ENCODE peak calls at places on chromosome 21, in four cellular contexts. One of them, this sample, is unnamed.

GRCh38 chr21:43917515-43918384 is 52.7 kb downstream of the AGPAT3 start:
- DNase-seq in LNCaP clone FGC: no peak
- DNase-seq in IMR-90: no peak
- DNase-seq in epithelial cell of proximal tubule: no peak
- DNase-seq in this sample: no peak

GRCh38 chr21:44405948-44406872 is 49.1 kb upstream of the LRRC3 start:
- DNase-seq in LNCaP clone FGC: no peak
- DNase-seq in IMR-90: no peak
- DNase-seq in epithelial cell of proximal tubule: peak; percentile 2
- DNase-seq in this sample: no peak

GRCh38 chr21:39715804-39716397 is 29.1 kb upstream of the IGSF5 start:
- DNase-seq in LNCaP clone FGC: peak; percentile 10
- DNase-seq in IMR-90: peak; percentile 32
- DNase-seq in epithelial cell of proximal tubule: no peak
- DNase-seq in this sample: peak; percentile 37

GRCh38 chr21:41630249-41630648 is 122.3 kb upstream of the TMPRSS2 start:
- DNase-seq in LNCaP clone FGC: no peak
- DNase-seq in IMR-90: peak; percentile 100
- DNase-seq in epithelial cell of proximal tubule: no peak
- DNase-seq in this sample: no peak

GRCh38 chr21:42474043-42474831 is 21.8 kb downstream of the RSPH1 start:
- DNase-seq in LNCaP clone FGC: peak; percentile 76
- DNase-seq in IMR-90: no peak
- DNase-seq in epithelial cell of proximal tubule: peak; percentile 76
- DNase-seq in this sample: peak; percentile 82

GRCh38 chr21:45416619-45417018 is 11.7 kb downstream of the COL18A1 start:
- DNase-seq in LNCaP clone FGC: no peak
- DNase-seq in IMR-90: no peak
- DNase-seq in epithelial cell of proximal tubule: no peak
- DNase-seq in this sample: no peak

GRCh38 chr21:31352841-31353240 is 8.8 kb upstream of the TIAM1 start:
- DNase-seq in LNCaP clone FGC: no peak
- DNase-seq in IMR-90: no peak
- DNase-seq in epithelial cell of proximal tubule: no peak
- DNase-seq in this sample: no peak

GRCh38 chr21:39094847-39095525 is 88.3 kb downstream of the PSMG1 start:
- DNase-seq in LNCaP clone FGC: peak; percentile 33
- DNase-seq in IMR-90: peak; percentile 93
- DNase-seq in epithelial cell of proximal tubule: no peak
- DNase-seq in this sample: no peak

GRCh38 chr21:26041441-26042180 is 129.0 kb downstream of the APP start:
- DNase-seq in LNCaP clone FGC: no peak
- DNase-seq in IMR-90: peak; percentile 63
- DNase-seq in epithelial cell of proximal tubule: no peak
- DNase-seq in this sample: no peak

GRCh38 chr21:31370893-31371652 is 27.0 kb upstream of the TIAM1 start:
- DNase-seq in LNCaP clone FGC: no peak
- DNase-seq in IMR-90: peak; percentile 53
- DNase-seq in epithelial cell of proximal tubule: no peak
- DNase-seq in this sample: no peak

GRCh38 chr21:39061766-39062165 is 121.5 kb downstream of the PSMG1 start:
- DNase-seq in LNCaP clone FGC: no peak
- DNase-seq in IMR-90: no peak
- DNase-seq in epithelial cell of proximal tubule: no peak
- DNase-seq in this sample: no peak

GRCh38 chr21:17925000-17925610 is 105.9 kb upstream of the C21orf91 start:
- DNase-seq in LNCaP clone FGC: no peak
- DNase-seq in IMR-90: peak; percentile 54
- DNase-seq in epithelial cell of proximal tubule: no peak
- DNase-seq in this sample: peak; percentile 85

GRCh38 chr21:42579456-42580075 is 65.9 kb downstream of the SLC37A1 start:
- DNase-seq in LNCaP clone FGC: no peak
- DNase-seq in IMR-90: no peak
- DNase-seq in epithelial cell of proximal tubule: no peak
- DNase-seq in this sample: peak; percentile 82

GRCh38 chr21:39373634-39374033 is 24.7 kb upstream of the HMGN1 start:
- DNase-seq in LNCaP clone FGC: no peak
- DNase-seq in IMR-90: peak; percentile 47
- DNase-seq in epithelial cell of proximal tubule: no peak
- DNase-seq in this sample: no peak

GRCh38 chr21:42537106-42537742 is 23.6 kb downstream of the SLC37A1 start:
- DNase-seq in LNCaP clone FGC: no peak
- DNase-seq in IMR-90: no peak
- DNase-seq in epithelial cell of proximal tubule: no peak
- DNase-seq in this sample: no peak

GRCh38 chr21:44304846-44305245 is 5.0 kb downstream of the PFKL start:
- DNase-seq in LNCaP clone FGC: no peak
- DNase-seq in IMR-90: peak; percentile 23
- DNase-seq in epithelial cell of proximal tubule: no peak
- DNase-seq in this sample: no peak

GRCh38 chr21:41378849-41379248 is 17.0 kb downstream of the MX2 start:
- DNase-seq in LNCaP clone FGC: no peak
- DNase-seq in IMR-90: no peak
- DNase-seq in epithelial cell of proximal tubule: no peak
- DNase-seq in this sample: no peak

GRCh38 chr21:42010507-42011493 is 640 bp upstream of the ZBTB21 start:
- DNase-seq in LNCaP clone FGC: no peak
- DNase-seq in IMR-90: no peak
- DNase-seq in epithelial cell of proximal tubule: no peak
- DNase-seq in this sample: no peak

GRCh38 chr21:44509539-44509938 is 30.5 kb downstream of the KRTAP10-1 start:
- DNase-seq in LNCaP clone FGC: peak; percentile 94
- DNase-seq in IMR-90: no peak
- DNase-seq in epithelial cell of proximal tubule: no peak
- DNase-seq in this sample: peak; percentile 28

GRCh38 chr21:46226146-46226545 is 2.4 kb downstream of the LSS start:
- DNase-seq in LNCaP clone FGC: no peak
- DNase-seq in IMR-90: peak; percentile 19
- DNase-seq in epithelial cell of proximal tubule: no peak
- DNase-seq in this sample: no peak

GRCh38 chr21:14581902-14582457 is 35.9 kb upstream of the SAMSN1 start:
- DNase-seq in LNCaP clone FGC: no peak
- DNase-seq in IMR-90: no peak
- DNase-seq in epithelial cell of proximal tubule: no peak
- DNase-seq in this sample: no peak

GRCh38 chr21:40466893-40467483 is 380.0 kb downstream of the DSCAM start:
- DNase-seq in LNCaP clone FGC: peak; percentile 15
- DNase-seq in IMR-90: no peak
- DNase-seq in epithelial cell of proximal tubule: peak; percentile 2
- DNase-seq in this sample: no peak

GRCh38 chr21:28487455-28488070 is 505.1 kb downstream of the LTN1 start:
- DNase-seq in LNCaP clone FGC: no peak
- DNase-seq in IMR-90: no peak
- DNase-seq in epithelial cell of proximal tubule: no peak
- DNase-seq in this sample: peak; percentile 35
- TF ChIP-seq CTCF in LNCaP clone FGC: no peak
- TF ChIP-seq CTCF in IMR-90: no peak
- TF ChIP-seq CTCF in epithelial cell of proximal tubule: no peak
- TF ChIP-seq CTCF in this sample: no peak

GRCh38 chr21:16536661-16537359 is 807.0 kb downstream of the USP25 start:
- DNase-seq in LNCaP clone FGC: no peak
- DNase-seq in IMR-90: peak; percentile 6
- DNase-seq in epithelial cell of proximal tubule: no peak
- DNase-seq in this sample: no peak
- H3K4me3 ChIP-seq in LNCaP clone FGC: peak overlapping the region; percentile 47
- H3K4me3 ChIP-seq in IMR-90: peak overlapping the region; percentile 56
- H3K4me3 ChIP-seq in epithelial cell of proximal tubule: peak overlapping the region; percentile 51
- H3K4me3 ChIP-seq in this sample: peak overlapping the region; percentile 28

GRCh38 chr21:24045775-24046215 is 1561.5 kb downstream of the MRPL39 start:
- DNase-seq in LNCaP clone FGC: peak; percentile 90
- DNase-seq in IMR-90: peak; percentile 99
- DNase-seq in epithelial cell of proximal tubule: peak; percentile 87
- DNase-seq in this sample: no peak
- TF ChIP-seq CTCF in LNCaP clone FGC: peak; percentile 44
- TF ChIP-seq CTCF in IMR-90: peak; percentile 57
- TF ChIP-seq CTCF in epithelial cell of proximal tubule: peak; percentile 56
- TF ChIP-seq CTCF in this sample: no peak

DNA sequence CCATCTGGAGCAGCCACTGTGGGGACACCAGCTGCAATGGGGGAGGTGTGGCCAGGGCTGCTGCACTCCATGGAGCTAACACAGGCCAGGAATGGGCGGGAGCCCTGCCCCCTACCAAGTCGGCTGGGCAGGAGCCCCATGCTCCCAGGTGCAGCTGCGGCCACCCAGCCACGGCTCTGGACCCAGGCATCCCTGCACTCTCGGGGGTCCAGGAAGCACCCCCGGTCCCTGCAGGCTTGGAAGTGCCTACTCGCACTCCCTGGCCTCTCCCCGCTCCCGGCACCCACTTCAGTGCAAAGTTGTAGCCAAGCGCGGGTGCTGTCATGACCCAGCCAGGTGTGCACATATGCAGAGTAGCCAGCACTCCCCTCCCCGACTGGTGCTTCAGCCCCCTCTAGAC is 91.8 kb downstream of the HLCS start:
- DNase-seq in LNCaP clone FGC: no peak
- DNase-seq in IMR-90: no peak
- DNase-seq in epithelial cell of proximal tubule: no peak
- DNase-seq in this sample: peak; percentile 68
- H3K4me3 ChIP-seq in LNCaP clone FGC: no peak overlapping the region
- H3K4me3 ChIP-seq in IMR-90: no peak overlapping the region
- H3K4me3 ChIP-seq in epithelial cell of proximal tubule: no peak overlapping the region
- H3K4me3 ChIP-seq in this sample: no peak overlapping the region

GRCh38 chr21:24895885-24896734 is 711.2 kb downstream of the MRPL39 start:
- DNase-seq in LNCaP clone FGC: peak; percentile 2
- DNase-seq in IMR-90: peak; percentile 25
- DNase-seq in epithelial cell of proximal tubule: no peak
- DNase-seq in this sample: no peak
- TF ChIP-seq CTCF in LNCaP clone FGC: peak; percentile 56
- TF ChIP-seq CTCF in IMR-90: peak; percentile 43
- TF ChIP-seq CTCF in epithelial cell of proximal tubule: peak; percentile 72
- TF ChIP-seq CTCF in this sample: no peak

GRCh38 chr21:29741761-29742160 is 198.0 kb downstream of the GRIK1 start:
- DNase-seq in LNCaP clone FGC: no peak
- DNase-seq in IMR-90: no peak
- DNase-seq in epithelial cell of proximal tubule: no peak
- DNase-seq in this sample: no peak

GRCh38 chr21:29737188-29737587 is 202.6 kb downstream of the GRIK1 start:
- DNase-seq in LNCaP clone FGC: no peak
- DNase-seq in IMR-90: no peak
- DNase-seq in epithelial cell of proximal tubule: no peak
- DNase-seq in this sample: no peak

GRCh38 chr21:29738730-29739129 is 201.1 kb downstream of the GRIK1 start:
- DNase-seq in LNCaP clone FGC: no peak
- DNase-seq in IMR-90: no peak
- DNase-seq in epithelial cell of proximal tubule: no peak
- DNase-seq in this sample: no peak
- H3K4me3 ChIP-seq in LNCaP clone FGC: no peak overlapping the region
- H3K4me3 ChIP-seq in IMR-90: no peak overlapping the region
- H3K4me3 ChIP-seq in epithelial cell of proximal tubule: no peak overlapping the region
- H3K4me3 ChIP-seq in this sample: no peak overlapping the region

DNA sequence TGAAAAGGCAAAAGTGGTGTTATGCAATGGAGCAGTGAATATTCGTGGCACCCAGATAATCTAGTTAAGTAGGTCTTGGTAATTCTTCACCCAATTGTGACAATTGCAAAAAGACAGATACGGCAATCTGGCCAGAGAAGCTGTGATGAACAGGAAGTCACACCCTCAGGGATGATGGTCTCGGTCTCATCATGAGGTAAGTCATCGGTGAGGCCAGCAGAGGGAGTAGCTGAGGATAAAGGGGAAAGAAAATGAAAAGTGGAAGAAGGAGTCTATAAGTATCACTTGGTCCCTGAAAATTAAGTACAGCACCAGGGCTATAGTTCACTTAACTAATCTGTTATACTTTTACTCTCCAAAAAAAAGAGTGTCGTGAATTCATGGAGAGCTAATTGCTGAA is 258.8 kb upstream of the NCAM2 start:
- DNase-seq in LNCaP clone FGC: no peak
- DNase-seq in IMR-90: no peak
- DNase-seq in epithelial cell of proximal tubule: no peak
- DNase-seq in this sample: no peak
- TF ChIP-seq CTCF in LNCaP clone FGC: peak; percentile 63
- TF ChIP-seq CTCF in IMR-90: no peak
- TF ChIP-seq CTCF in epithelial cell of proximal tubule: no peak
- TF ChIP-seq CTCF in this sample: no peak

GRCh38 chr21:34936299-34936698 is 112.8 kb downstream of the RUNX1 start:
- DNase-seq in LNCaP clone FGC: no peak
- DNase-seq in IMR-90: no peak
- DNase-seq in epithelial cell of proximal tubule: no peak
- DNase-seq in this sample: no peak

GRCh38 chr21:34935452-34935851 is 113.7 kb downstream of the RUNX1 start:
- DNase-seq in LNCaP clone FGC: no peak
- DNase-seq in IMR-90: no peak
- DNase-seq in epithelial cell of proximal tubule: no peak
- DNase-seq in this sample: no peak

GRCh38 chr21:34936874-34937563 is 112.1 kb downstream of the RUNX1 start:
- DNase-seq in LNCaP clone FGC: no peak
- DNase-seq in IMR-90: no peak
- DNase-seq in epithelial cell of proximal tubule: no peak
- DNase-seq in this sample: no peak

GRCh38 chr21:34934350-34934749 is 114.8 kb downstream of the RUNX1 start:
- DNase-seq in LNCaP clone FGC: no peak
- DNase-seq in IMR-90: no peak
- DNase-seq in epithelial cell of proximal tubule: no peak
- DNase-seq in this sample: no peak

DNA sequence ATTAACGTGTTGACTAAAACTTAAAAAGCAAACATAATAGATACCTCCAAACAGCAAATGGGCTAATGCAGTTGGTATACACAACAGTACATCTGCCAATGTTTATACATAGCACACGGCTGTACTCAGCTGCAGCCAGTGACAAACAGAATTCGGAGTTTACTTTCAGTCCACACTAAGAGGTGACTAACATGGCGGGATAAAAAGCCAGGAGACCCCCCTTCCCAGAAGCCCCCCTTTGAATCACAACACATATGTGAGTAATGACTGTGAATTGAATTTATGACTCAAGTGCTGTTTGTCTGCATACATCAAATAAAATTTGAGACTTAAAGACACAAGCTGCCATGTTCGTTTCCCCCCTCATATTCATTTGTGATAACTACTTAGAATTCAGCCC is 113.2 kb downstream of the RUNX1 start:
- DNase-seq in LNCaP clone FGC: no peak
- DNase-seq in IMR-90: no peak
- DNase-seq in epithelial cell of proximal tubule: no peak
- DNase-seq in this sample: no peak
- H3K4me3 ChIP-seq in LNCaP clone FGC: no peak overlapping the region
- H3K4me3 ChIP-seq in IMR-90: no peak overlapping the region
- H3K4me3 ChIP-seq in epithelial cell of proximal tubule: no peak overlapping the region
- H3K4me3 ChIP-seq in this sample: no peak overlapping the region

This sample was measured in lower leg skin.